ENCODE peak calls at places on chromosomes 12 and 14, in ten cellular contexts. N is astrocyte; E is DND-41; M is astrocyte of the spinal cord; W is pancreas; F is neural crest cell; R is activated CD8-positive, alpha-beta T cell treated with anti-CD3 and anti-CD28 coated beads for 36 hours; Z is CD8-positive, alpha-beta T cell; T is prostate gland; Y is adrenal gland. V is an unnamed sample.

GRCh38 chr12:75889214-75889613 is 142.4 kb downstream of the PHLDA1 start:
- DNase-seq in N (no peak), E (no peak), M (no peak), W (no peak), F (peak; percentile 53), R (no peak), Z (no peak), T (no peak), Y (peak; percentile 7), V (no peak)

GRCh38 chr14:74140374-74140850 is 55.7 kb downstream of the LIN52 start:
- DNase-seq in N (no peak), E (no peak), M (no peak), W (no peak), F (no peak), R (no peak), Z (no peak), T (no peak), Y (peak; percentile 47), V (no peak)

GRCh38 chr12:95918194-95918993 is 24.0 kb downstream of the CCDC38 start:
- DNase-seq in N (peak; percentile 8), E (peak; percentile 56), M (peak; percentile 47), W (peak; percentile 28), F (peak; percentile 29), R (peak; percentile 62), Z (peak; percentile 56), T (peak; percentile 37), Y (peak; percentile 65), V (no peak)

GRCh38 chr14:78070344-78070743 is 99.8 kb upstream of the NRXN3 start:
- DNase-seq in N (no peak), E (peak; percentile 5), M (no peak), W (no peak), F (no peak), R (no peak), Z (no peak), T (no peak), Y (no peak), V (no peak)

GRCh38 chr14:71539660-71540285 is 392.5 kb upstream of the RGS6 start:
- DNase-seq in N (no peak), E (no peak), M (no peak), W (no peak), F (no peak), R (no peak), Z (no peak), T (no peak), Y (peak; percentile 13), V (no peak)

GRCh38 chr12:50690923-50691322 is 73.0 kb upstream of the ATF1 start:
- DNase-seq in N (peak; percentile 31), E (no peak), M (peak; percentile 7), W (peak; percentile 37), F (no peak), R (no peak), Z (no peak), T (no peak), Y (peak; percentile 93), V (no peak)

GRCh38 chr14:85856430-85856829 is 326.5 kb downstream of the FLRT2 start:
- DNase-seq in N (no peak), E (no peak), M (no peak), W (no peak), F (no peak), R (no peak), Z (no peak), T (no peak), Y (no peak), V (no peak)

GRCh38 chr12:108843187-108843586 is 14.2 kb downstream of the SSH1 start:
- DNase-seq in N (no peak), E (no peak), M (no peak), W (no peak), F (no peak), R (no peak), Z (no peak), T (no peak), Y (no peak), V (no peak)

GRCh38 chr12:108890208-108890607 is 10.3 kb downstream of the DAO start:
- DNase-seq in N (no peak), E (peak; percentile 53), M (peak; percentile 1), W (no peak), F (peak; percentile 14), R (peak; percentile 25), Z (no peak), T (no peak), Y (no peak), V (no peak)

GRCh38 chr14:87097021-87097420 is 896.0 kb downstream of the GALC start:
- DNase-seq in N (peak; percentile 66), E (no peak), M (peak; percentile 44), W (no peak), F (no peak), R (no peak), Z (no peak), T (no peak), Y (no peak), V (no peak)

GRCh38 chr14:42420071-42420470 is 813.4 kb downstream of the LRFN5 start:
- DNase-seq in N (no peak), E (no peak), M (no peak), W (no peak), F (no peak), R (no peak), Z (no peak), T (no peak), Y (no peak), V (no peak)

GRCh38 chr12:118055144-118055557 is 5.8 kb downstream of the WSB2 start:
- DNase-seq in N (no peak), E (peak; percentile 76), M (peak; percentile 27), W (no peak), F (peak; percentile 43), R (peak; percentile 90), Z (peak; percentile 73), T (no peak), Y (peak; percentile 71), V (no peak)

GRCh38 chr12:131192951-131193350 is 239.2 kb downstream of the ADGRD1 start:
- DNase-seq in N (no peak), E (no peak), M (no peak), W (no peak), F (no peak), R (no peak), Z (no peak), T (no peak), Y (no peak), V (no peak)

GRCh38 chr12:56994231-56994746 is 12.1 kb downstream of the ZBTB39 start:
- DNase-seq in N (no peak), E (no peak), M (no peak), W (no peak), F (no peak), R (no peak), Z (peak; percentile 42), T (no peak), Y (no peak), V (peak; percentile 54)

GRCh38 chr14:34874386-34875030 is 652 bp downstream of the BAZ1A start:
- DNase-seq in N (peak; percentile 11), E (peak; percentile 57), M (peak; percentile 67), W (peak; percentile 40), F (peak; percentile 50), R (peak; percentile 72), Z (peak; percentile 72), T (peak; percentile 32), Y (peak; percentile 56), V (peak; percentile 75)
- TF ChIP-seq CTCF in N (no peak), E (peak; percentile 27), M (peak; percentile 12), W (no peak), F (peak; percentile 3), R (no peak), Z (peak; percentile 23), T (peak; percentile 6), Y (no peak), V (no peak)

GRCh38 chr12:132469423-132469822 is 20.5 kb upstream of the FBRSL1 start:
- DNase-seq in N (no peak), E (no peak), M (no peak), W (no peak), F (no peak), R (no peak), Z (no peak), T (no peak), Y (no peak), V (no peak)
- TF ChIP-seq CTCF in N (no peak), E (no peak), M (no peak), W (no peak), F (no peak), R (no peak), Z (no peak), T (no peak), Y (no peak), V (no peak)

DNA sequence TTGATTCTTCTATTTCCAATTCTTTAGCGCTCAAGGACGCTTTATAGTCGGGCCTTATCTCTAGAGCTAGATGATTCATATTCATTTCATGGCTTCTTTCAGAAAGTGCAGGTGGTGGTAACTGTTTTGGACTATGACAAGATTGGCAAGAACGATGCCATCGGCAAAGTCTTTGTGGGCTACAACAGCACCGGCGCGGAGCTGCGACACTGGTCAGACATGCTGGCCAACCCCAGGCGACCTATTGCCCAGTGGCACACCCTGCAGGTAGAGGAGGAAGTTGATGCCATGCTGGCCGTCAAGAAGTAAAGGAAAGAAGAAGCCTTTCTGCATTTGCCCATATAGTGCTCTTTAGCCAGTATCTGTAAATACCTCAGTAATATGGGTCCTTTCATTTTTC is 241.9 kb downstream of the PAWR start:
- DNase-seq in N (no peak), E (no peak), M (no peak), W (no peak), F (no peak), R (no peak), Z (no peak), T (no peak), Y (peak; percentile 44), V (no peak)
- TF ChIP-seq CTCF in N (no peak), E (no peak), M (no peak), W (no peak), F (no peak), R (no peak), Z (no peak), T (no peak), Y (no peak), V (no peak)

DNA sequence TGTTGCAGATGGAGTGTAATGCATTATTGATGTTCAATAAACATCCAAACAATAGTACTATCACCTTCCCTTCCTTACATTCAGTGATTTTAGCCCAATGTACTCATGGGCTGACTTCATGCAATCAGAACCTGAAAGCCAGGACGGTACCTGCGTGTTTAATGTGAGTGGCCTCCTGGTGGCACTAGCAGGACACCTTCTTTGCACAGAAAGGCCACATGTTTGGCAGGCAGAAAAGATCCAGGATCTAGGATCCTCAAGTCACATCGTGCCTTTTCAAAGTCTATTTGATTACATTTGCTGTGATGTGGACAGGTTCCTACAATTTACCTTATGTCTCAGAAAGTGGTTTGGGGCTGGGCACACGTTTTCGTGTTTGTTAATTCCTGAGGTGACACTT is 82.9 kb downstream of the NEDD1 start:
- DNase-seq in N (peak; percentile 7), E (peak; percentile 15), M (peak; percentile 25), W (no peak), F (no peak), R (peak; percentile 21), Z (no peak), T (no peak), Y (peak; percentile 10), V (no peak)
- TF ChIP-seq CTCF in N (peak; percentile 32), E (peak; percentile 55), M (peak; percentile 29), W (peak; percentile 13), F (peak; percentile 65), R (peak; percentile 18), Z (no peak), T (no peak), Y (peak; percentile 21), V (peak; percentile 75)

V was measured in type B pancreatic cell.